ENCODE peak calls at places on chromosomes 4 and X, in four cellular contexts. One of them, this sample, is unnamed.

GRCh38 chr4:24991015-24991414 is 39.7 kb downstream of the LGI2 start:
- DNase-seq in RWPE2: no peak
- DNase-seq in neural progenitor cell: no peak
- DNase-seq in CD4-positive, CD25-positive, alpha-beta regulatory T cell: no peak
- DNase-seq in this sample: no peak

GRCh38 chr4:185711764-185712163 is 100.2 kb downstream of the SORBS2 start:
- DNase-seq in RWPE2: no peak
- DNase-seq in neural progenitor cell: no peak
- DNase-seq in CD4-positive, CD25-positive, alpha-beta regulatory T cell: no peak
- DNase-seq in this sample: no peak

GRCh38 chr4:84150177-84150576 is 348.9 kb downstream of the NKX6-1 start:
- DNase-seq in RWPE2: no peak
- DNase-seq in neural progenitor cell: no peak
- DNase-seq in CD4-positive, CD25-positive, alpha-beta regulatory T cell: no peak
- DNase-seq in this sample: no peak

GRCh38 chrX:48475295-48475694 is 704 bp upstream of the FTSJ1 start:
- DNase-seq in RWPE2: no peak
- DNase-seq in neural progenitor cell: no peak
- DNase-seq in CD4-positive, CD25-positive, alpha-beta regulatory T cell: no peak
- DNase-seq in this sample: no peak

GRCh38 chrX:135625995-135626394 is 87.4 kb upstream of the CT45A1 start:
- DNase-seq in RWPE2: no peak
- DNase-seq in neural progenitor cell: peak; percentile 17
- DNase-seq in CD4-positive, CD25-positive, alpha-beta regulatory T cell: no peak
- DNase-seq in this sample: no peak

GRCh38 chr4:135250040-135250439 is 1048.5 kb upstream of the PABPC4L start:
- DNase-seq in RWPE2: no peak
- DNase-seq in neural progenitor cell: no peak
- DNase-seq in CD4-positive, CD25-positive, alpha-beta regulatory T cell: no peak
- DNase-seq in this sample: no peak

GRCh38 chr4:67680568-67681222 is 20.3 kb downstream of the UBA6 start:
- DNase-seq in RWPE2: no peak
- DNase-seq in neural progenitor cell: no peak
- DNase-seq in CD4-positive, CD25-positive, alpha-beta regulatory T cell: no peak
- DNase-seq in this sample: no peak

GRCh38 chr4:108991929-108992328 is 229.1 kb upstream of the ETNPPL start:
- DNase-seq in RWPE2: no peak
- DNase-seq in neural progenitor cell: no peak
- DNase-seq in CD4-positive, CD25-positive, alpha-beta regulatory T cell: no peak
- DNase-seq in this sample: no peak

GRCh38 chrX:39895228-39896110 is 202.3 kb downstream of the BCOR start:
- DNase-seq in RWPE2: no peak
- DNase-seq in neural progenitor cell: no peak
- DNase-seq in CD4-positive, CD25-positive, alpha-beta regulatory T cell: no peak
- DNase-seq in this sample: no peak

GRCh38 chr4:1410491-1411325 is 4.5 kb upstream of the NKX1-1 start:
- DNase-seq in RWPE2: no peak
- DNase-seq in neural progenitor cell: peak; percentile 97
- DNase-seq in CD4-positive, CD25-positive, alpha-beta regulatory T cell: no peak
- DNase-seq in this sample: no peak

GRCh38 chr4:3708611-3709010 is 57.6 kb upstream of the ADRA2C start:
- DNase-seq in RWPE2: peak; percentile 39
- DNase-seq in neural progenitor cell: no peak
- DNase-seq in CD4-positive, CD25-positive, alpha-beta regulatory T cell: no peak
- DNase-seq in this sample: no peak

GRCh38 chr4:153564630-153565525 is 98.7 kb downstream of the TMEM131L start:
- DNase-seq in RWPE2: no peak
- DNase-seq in neural progenitor cell: peak; percentile 79
- DNase-seq in CD4-positive, CD25-positive, alpha-beta regulatory T cell: no peak
- DNase-seq in this sample: no peak

GRCh38 chr4:48913346-48913745 is 6.8 kb upstream of the OCIAD2 start:
- DNase-seq in RWPE2: no peak
- DNase-seq in neural progenitor cell: no peak
- DNase-seq in CD4-positive, CD25-positive, alpha-beta regulatory T cell: no peak
- DNase-seq in this sample: no peak

GRCh38 chr4:156962551-156962974 is 9.0 kb downstream of the PDGFC start:
- DNase-seq in RWPE2: no peak
- DNase-seq in neural progenitor cell: no peak
- DNase-seq in CD4-positive, CD25-positive, alpha-beta regulatory T cell: no peak
- DNase-seq in this sample: no peak

GRCh38 chr4:925771-926500 is 6.2 kb downstream of the GAK start:
- DNase-seq in RWPE2: no peak
- DNase-seq in neural progenitor cell: no peak
- DNase-seq in CD4-positive, CD25-positive, alpha-beta regulatory T cell: no peak
- DNase-seq in this sample: no peak

GRCh38 chr4:155772459-155773195 is 13.8 kb downstream of the GUCY1B1 start:
- DNase-seq in RWPE2: no peak
- DNase-seq in neural progenitor cell: no peak
- DNase-seq in CD4-positive, CD25-positive, alpha-beta regulatory T cell: no peak
- DNase-seq in this sample: no peak

GRCh38 chrX:103608305-103608963 is 671 bp downstream of the TCEAL3 start:
- DNase-seq in RWPE2: no peak
- DNase-seq in neural progenitor cell: peak; percentile 11
- DNase-seq in CD4-positive, CD25-positive, alpha-beta regulatory T cell: no peak
- DNase-seq in this sample: no peak

GRCh38 chr4:3703343-3703676 is 62.9 kb upstream of the ADRA2C start:
- DNase-seq in RWPE2: no peak
- DNase-seq in neural progenitor cell: no peak
- DNase-seq in CD4-positive, CD25-positive, alpha-beta regulatory T cell: no peak
- DNase-seq in this sample: no peak

GRCh38 chr4:110621328-110621812 is 1.5 kb downstream of the PITX2 start:
- DNase-seq in RWPE2: no peak
- DNase-seq in neural progenitor cell: no peak
- DNase-seq in CD4-positive, CD25-positive, alpha-beta regulatory T cell: no peak
- DNase-seq in this sample: no peak

GRCh38 chr4:74394476-74395136 is 29.7 kb downstream of the EREG start:
- DNase-seq in RWPE2: no peak
- DNase-seq in neural progenitor cell: no peak
- DNase-seq in CD4-positive, CD25-positive, alpha-beta regulatory T cell: no peak
- DNase-seq in this sample: no peak

GRCh38 chr4:93828332-93828829 is at the start of gene ATOH1:
- DNase-seq in RWPE2: no peak
- DNase-seq in neural progenitor cell: peak; percentile 90
- DNase-seq in CD4-positive, CD25-positive, alpha-beta regulatory T cell: no peak
- DNase-seq in this sample: no peak

GRCh38 chr4:76547167-76547760 is 112.2 kb downstream of the SHROOM3 start:
- DNase-seq in RWPE2: no peak
- DNase-seq in neural progenitor cell: peak; percentile 87
- DNase-seq in CD4-positive, CD25-positive, alpha-beta regulatory T cell: no peak
- DNase-seq in this sample: no peak

GRCh38 chr4:100591156-100591876 is 73.5 kb upstream of the EMCN start:
- DNase-seq in RWPE2: no peak
- DNase-seq in neural progenitor cell: no peak
- DNase-seq in CD4-positive, CD25-positive, alpha-beta regulatory T cell: no peak
- DNase-seq in this sample: no peak

GRCh38 chr4:158133551-158133950 is 39.3 kb downstream of the GASK1B start:
- DNase-seq in RWPE2: no peak
- DNase-seq in neural progenitor cell: no peak
- DNase-seq in CD4-positive, CD25-positive, alpha-beta regulatory T cell: no peak
- DNase-seq in this sample: no peak
- H3K27ac ChIP-seq in RWPE2: no peak overlapping the region
- H3K27ac ChIP-seq in neural progenitor cell: no peak overlapping the region
- H3K27ac ChIP-seq in CD4-positive, CD25-positive, alpha-beta regulatory T cell: no peak overlapping the region
- H3K27ac ChIP-seq in this sample: no peak overlapping the region

GRCh38 chrX:110281377-110281776 is 36.5 kb downstream of the AMMECR1 start:
- DNase-seq in RWPE2: no peak
- DNase-seq in neural progenitor cell: no peak
- DNase-seq in CD4-positive, CD25-positive, alpha-beta regulatory T cell: no peak
- DNase-seq in this sample: no peak

GRCh38 chrX:110282922-110283321 is 35.0 kb downstream of the AMMECR1 start:
- DNase-seq in RWPE2: no peak
- DNase-seq in neural progenitor cell: no peak
- DNase-seq in CD4-positive, CD25-positive, alpha-beta regulatory T cell: no peak
- DNase-seq in this sample: no peak

GRCh38 chrX:110280954-110281353 is 36.9 kb downstream of the AMMECR1 start:
- DNase-seq in RWPE2: no peak
- DNase-seq in neural progenitor cell: no peak
- DNase-seq in CD4-positive, CD25-positive, alpha-beta regulatory T cell: no peak
- DNase-seq in this sample: no peak

GRCh38 chrX:110286126-110286525 is 31.8 kb downstream of the AMMECR1 start:
- DNase-seq in RWPE2: peak; percentile 36
- DNase-seq in neural progenitor cell: no peak
- DNase-seq in CD4-positive, CD25-positive, alpha-beta regulatory T cell: no peak
- DNase-seq in this sample: no peak

DNA sequence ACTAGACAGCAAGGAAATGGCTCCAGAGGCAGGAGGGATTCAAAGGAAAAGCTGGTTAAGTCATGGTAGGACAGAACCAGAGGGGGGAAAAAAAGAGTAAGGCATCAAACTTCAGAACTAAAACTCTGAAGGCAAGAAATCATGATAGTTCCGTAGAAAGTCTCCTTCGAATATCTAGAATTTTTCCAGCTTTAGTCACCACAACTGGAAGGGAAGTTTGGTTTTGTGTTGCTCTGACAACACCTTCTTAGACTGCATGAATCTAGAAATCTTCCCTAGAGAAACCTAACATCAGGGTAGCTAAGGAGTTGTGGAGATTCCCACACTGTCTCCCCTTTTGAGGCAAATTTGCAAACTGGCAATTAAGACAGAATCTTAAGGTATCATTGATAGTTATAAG is 33.7 kb downstream of the AMMECR1 start:
- DNase-seq in RWPE2: no peak
- DNase-seq in neural progenitor cell: no peak
- DNase-seq in CD4-positive, CD25-positive, alpha-beta regulatory T cell: no peak
- DNase-seq in this sample: no peak
- H3K27ac ChIP-seq in RWPE2: peak overlapping the region; percentile 75
- H3K27ac ChIP-seq in neural progenitor cell: no peak overlapping the region
- H3K27ac ChIP-seq in CD4-positive, CD25-positive, alpha-beta regulatory T cell: no peak overlapping the region
- H3K27ac ChIP-seq in this sample: no peak overlapping the region

GRCh38 chr4:37892641-37893040 is 1.8 kb downstream of the TBC1D1 start:
- DNase-seq in RWPE2: no peak
- DNase-seq in neural progenitor cell: no peak
- DNase-seq in CD4-positive, CD25-positive, alpha-beta regulatory T cell: peak; percentile 15
- DNase-seq in this sample: peak; percentile 21
- H3K27ac ChIP-seq in RWPE2: no peak overlapping the region
- H3K27ac ChIP-seq in neural progenitor cell: no peak overlapping the region
- H3K27ac ChIP-seq in CD4-positive, CD25-positive, alpha-beta regulatory T cell: no peak overlapping the region
- H3K27ac ChIP-seq in this sample: peak overlapping the region; percentile 37

DNA sequence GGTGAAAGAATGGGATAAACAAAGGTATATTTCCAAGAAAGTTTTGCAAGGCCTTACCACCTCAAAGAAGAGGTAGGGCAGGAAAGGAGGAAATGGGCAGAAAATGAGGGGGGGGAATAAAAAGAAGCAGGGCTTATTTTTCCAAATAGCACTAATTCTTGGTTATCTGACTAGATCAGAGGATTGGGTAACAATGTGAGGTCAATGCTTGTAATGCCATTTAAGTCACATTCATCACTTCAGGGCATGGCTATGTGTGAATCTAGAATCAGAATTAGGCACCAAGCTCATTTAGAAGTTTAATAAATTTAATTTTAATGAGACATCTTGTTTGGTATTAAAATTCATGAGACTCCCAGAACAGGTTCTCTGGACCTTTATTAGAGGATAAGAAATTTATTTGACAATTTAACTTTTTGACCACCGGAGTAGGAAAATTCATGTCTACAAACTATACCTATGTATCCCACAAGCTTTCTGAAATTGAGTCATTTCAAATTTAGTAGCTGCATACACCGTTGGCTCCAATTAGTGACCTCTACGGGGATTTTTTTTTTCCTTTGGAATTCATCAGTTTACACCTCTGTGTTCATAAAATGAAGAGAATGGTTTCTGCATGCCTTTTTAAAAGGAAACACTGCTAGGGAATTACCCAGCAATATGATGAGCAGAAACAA is 1.3 kb upstream of the STS start:
- DNase-seq in RWPE2: no peak
- DNase-seq in neural progenitor cell: no peak
- DNase-seq in CD4-positive, CD25-positive, alpha-beta regulatory T cell: no peak
- DNase-seq in this sample: no peak
- H3K27ac ChIP-seq in RWPE2: no peak overlapping the region
- H3K27ac ChIP-seq in neural progenitor cell: no peak overlapping the region
- H3K27ac ChIP-seq in CD4-positive, CD25-positive, alpha-beta regulatory T cell: no peak overlapping the region
- H3K27ac ChIP-seq in this sample: no peak overlapping the region

GRCh38 chr4:106333186-106333585 is 16.8 kb downstream of the AIMP1 start:
- DNase-seq in RWPE2: no peak
- DNase-seq in neural progenitor cell: no peak
- DNase-seq in CD4-positive, CD25-positive, alpha-beta regulatory T cell: no peak
- DNase-seq in this sample: no peak
- H3K27ac ChIP-seq in RWPE2: no peak overlapping the region
- H3K27ac ChIP-seq in neural progenitor cell: no peak overlapping the region
- H3K27ac ChIP-seq in CD4-positive, CD25-positive, alpha-beta regulatory T cell: no peak overlapping the region
- H3K27ac ChIP-seq in this sample: no peak overlapping the region

GRCh38 chr4:184357783-184358182 is 116.6 kb downstream of the IRF2 start:
- DNase-seq in RWPE2: no peak
- DNase-seq in neural progenitor cell: no peak
- DNase-seq in CD4-positive, CD25-positive, alpha-beta regulatory T cell: no peak
- DNase-seq in this sample: no peak
- H3K27ac ChIP-seq in RWPE2: no peak overlapping the region
- H3K27ac ChIP-seq in neural progenitor cell: no peak overlapping the region
- H3K27ac ChIP-seq in CD4-positive, CD25-positive, alpha-beta regulatory T cell: no peak overlapping the region
- H3K27ac ChIP-seq in this sample: no peak overlapping the region

GRCh38 chr4:53007024-53007423 is 144.9 kb downstream of the RASL11B start:
- DNase-seq in RWPE2: no peak
- DNase-seq in neural progenitor cell: no peak
- DNase-seq in CD4-positive, CD25-positive, alpha-beta regulatory T cell: no peak
- DNase-seq in this sample: no peak

GRCh38 chr4:53005149-53005546 is 143.0 kb downstream of the RASL11B start:
- DNase-seq in RWPE2: no peak
- DNase-seq in neural progenitor cell: no peak
- DNase-seq in CD4-positive, CD25-positive, alpha-beta regulatory T cell: no peak
- DNase-seq in this sample: no peak

GRCh38 chr4:53005808-53006207 is 143.7 kb downstream of the RASL11B start:
- DNase-seq in RWPE2: no peak
- DNase-seq in neural progenitor cell: no peak
- DNase-seq in CD4-positive, CD25-positive, alpha-beta regulatory T cell: no peak
- DNase-seq in this sample: no peak

GRCh38 chr4:53003959-53004358 is 141.8 kb downstream of the RASL11B start:
- DNase-seq in RWPE2: no peak
- DNase-seq in neural progenitor cell: no peak
- DNase-seq in CD4-positive, CD25-positive, alpha-beta regulatory T cell: no peak
- DNase-seq in this sample: no peak

DNA sequence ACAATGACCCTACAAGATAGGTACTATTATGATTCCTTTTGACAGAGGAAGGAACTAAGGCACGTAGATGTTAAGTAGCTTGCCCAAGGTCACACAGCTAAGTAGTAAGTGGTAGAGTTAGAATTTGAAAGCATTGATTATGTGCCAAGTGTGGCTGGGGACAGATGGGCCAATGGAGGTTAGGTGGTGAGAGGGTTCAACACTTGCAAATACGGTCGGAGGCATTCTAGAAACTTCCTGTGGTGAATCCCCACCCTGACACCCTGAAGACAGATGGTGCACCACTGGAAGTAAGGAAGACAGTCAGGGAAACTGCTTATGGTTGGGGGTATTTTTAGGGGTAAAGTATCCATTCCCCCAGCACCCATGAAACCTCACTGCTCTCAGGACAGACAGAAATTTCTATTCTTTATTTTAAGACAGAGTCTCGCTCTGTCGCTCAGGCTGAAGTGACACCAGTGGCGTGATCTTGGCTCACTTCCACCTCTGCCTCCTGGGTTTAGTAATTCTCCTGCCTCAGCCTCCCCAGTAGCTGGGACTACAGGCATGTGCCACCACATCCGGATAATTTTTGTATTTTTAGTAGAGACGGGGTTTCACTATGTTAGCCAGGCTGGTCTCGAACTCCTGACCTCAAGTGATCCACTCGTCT is 142.5 kb downstream of the RASL11B start:
- DNase-seq in RWPE2: no peak
- DNase-seq in neural progenitor cell: no peak
- DNase-seq in CD4-positive, CD25-positive, alpha-beta regulatory T cell: no peak
- DNase-seq in this sample: no peak
- H3K27ac ChIP-seq in RWPE2: no peak overlapping the region
- H3K27ac ChIP-seq in neural progenitor cell: no peak overlapping the region
- H3K27ac ChIP-seq in CD4-positive, CD25-positive, alpha-beta regulatory T cell: no peak overlapping the region
- H3K27ac ChIP-seq in this sample: no peak overlapping the region

This sample was measured in effector memory CD4-positive, alpha-beta T cell.